ENCODE peak calls at places on chromosomes 4 and X, in five cellular contexts. I is testis, Q is choroid plexus epithelial cell, B is dorsolateral prefrontal cortex, X is kidney. O is an unnamed sample.

GRCh38 chr4:90317785-90318184 is 190.6 kb downstream of the CCSER1 start:
- DNase-seq in I (no peak), Q (peak), B (no peak), X (no peak), O (no peak)

GRCh38 chr4:8472689-8473197 is 32.2 kb downstream of the TRMT44 start:
- DNase-seq in I (peak), Q (peak), B (no peak), X (peak), O (no peak)

GRCh38 chr4:85398276-85398675 is 76.7 kb upstream of the ARHGAP24 start:
- DNase-seq in I (no peak), Q (peak), B (no peak), X (no peak), O (no peak)

GRCh38 chr4:15521442-15522039 is 51.9 kb downstream of the CC2D2A start:
- DNase-seq in I (no peak), Q (peak), B (no peak), X (no peak), O (no peak)

GRCh38 chr4:118975487-118976192 is 87.0 kb downstream of the SYNPO2 start:
- DNase-seq in I (no peak), Q (no peak), B (no peak), X (no peak), O (no peak)

GRCh38 chrX:21986596-21986995 is 45.5 kb upstream of the PHEX start:
- DNase-seq in I (no peak), Q (peak), B (no peak), X (no peak), O (no peak)

GRCh38 chr4:176883681-176884418 is 91.1 kb upstream of the VEGFC start:
- DNase-seq in I (no peak), Q (peak), B (no peak), X (no peak), O (no peak)

GRCh38 chr4:111959202-111959601 is 186.1 kb upstream of the FAM241A start:
- DNase-seq in I (no peak), Q (peak), B (no peak), X (no peak), O (no peak)

GRCh38 chrX:47658684-47659515 is at the start of gene UXT:
- DNase-seq in I (peak), Q (peak), B (peak), X (peak), O (peak)

GRCh38 chr4:121656269-121656641 is 40.5 kb downstream of the ANXA5 start:
- DNase-seq in I (peak), Q (peak), B (no peak), X (no peak), O (peak)

GRCh38 chr4:25552580-25553271 is 102.9 kb upstream of the SLC34A2 start:
- DNase-seq in I (peak), Q (no peak), B (no peak), X (peak), O (no peak)

GRCh38 chr4:8323947-8324555 is 54.5 kb downstream of the HTRA3 start:
- DNase-seq in I (no peak), Q (no peak), B (peak), X (no peak), O (no peak)

GRCh38 chr4:71230613-71231012 is 108.2 kb upstream of the SLC4A4 start:
- DNase-seq in I (no peak), Q (no peak), B (no peak), X (no peak), O (no peak)
- H3K4me3 ChIP-seq in I (no peak), Q (no peak), B (peak), X (no peak), O (peak)

GRCh38 chrX:40310016-40310415 is 212.3 kb upstream of the BCOR start:
- DNase-seq in I (no peak), Q (no peak), B (no peak), X (no peak), O (no peak)
- H3K4me3 ChIP-seq in I (no peak), Q (no peak), B (no peak), X (no peak), O (no peak)

GRCh38 chrX:2608638-2609430 is 82.3 kb upstream of the CD99 start:
- DNase-seq in I (peak), Q (peak), B (no peak), X (peak), O (peak)
- H3K4me3 ChIP-seq in I (peak), Q (peak), B (peak), X (peak), O (peak)

DNA sequence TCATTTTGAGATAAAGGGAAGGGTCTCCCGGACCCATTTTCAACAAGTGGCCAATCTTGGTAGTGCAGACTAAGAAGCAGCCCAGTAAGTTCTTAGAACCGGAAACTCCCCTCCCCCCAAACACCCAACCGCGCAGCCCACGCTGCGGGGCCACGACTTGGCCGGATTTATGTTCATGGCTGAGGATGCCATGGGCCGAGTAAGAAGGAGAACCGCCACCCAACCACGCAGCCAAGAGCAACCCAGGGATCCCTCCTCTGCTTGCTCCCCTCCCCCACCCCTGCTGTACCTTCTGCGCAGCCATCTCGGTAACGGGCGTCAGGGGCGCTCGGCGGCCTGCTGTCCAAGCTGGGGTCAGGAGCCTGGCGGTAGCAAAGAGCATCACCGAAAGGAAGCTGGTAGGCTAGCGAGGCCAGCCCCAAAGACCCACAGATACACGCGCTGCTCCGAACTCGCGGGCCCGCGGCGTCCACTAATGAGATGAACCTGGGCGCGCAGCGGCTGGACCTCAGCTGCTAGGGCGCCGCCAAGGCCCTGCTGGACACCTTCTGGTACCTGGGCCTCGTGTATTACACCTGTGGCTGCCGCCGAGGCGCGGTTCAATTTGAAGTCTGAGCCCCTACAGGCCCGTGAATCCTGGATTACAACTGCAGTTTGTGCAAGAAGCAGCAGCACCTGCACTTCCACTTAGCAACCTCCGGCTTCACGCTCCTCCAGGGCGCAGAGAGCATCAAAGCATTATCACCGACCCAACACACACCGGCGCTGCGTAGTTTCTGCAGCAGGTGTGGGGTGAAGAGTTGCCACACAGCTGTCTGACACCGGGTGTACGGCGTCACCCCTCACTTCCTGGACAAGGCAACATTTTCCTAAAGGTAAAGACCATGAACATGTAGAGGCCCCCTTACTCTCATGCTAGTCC is 63.4 kb downstream of the NUDT10 start:
- DNase-seq in I (peak), Q (peak), B (no peak), X (peak), O (no peak)
- H3K4me3 ChIP-seq in I (peak), Q (peak), B (peak), X (peak), O (peak)